ENCODE peak calls at places on chromosomes 2 and 18, in seven cellular contexts. One of them, this sample, is unnamed.

GRCh38 chr2:71576541-71576940 is 123.2 kb downstream of the DYSF start:
- DNase-seq in heart right ventricle: peak
- DNase-seq in adrenal gland: no peak
- DNase-seq in AG09309: no peak
- DNase-seq in GM12865: no peak
- DNase-seq in upper lobe of right lung: no peak
- DNase-seq in cardiac muscle cell: no peak
- DNase-seq in this sample: no peak

GRCh38 chr2:73970850-73971471 is 13.7 kb upstream of the TET3 start:
- DNase-seq in heart right ventricle: peak
- DNase-seq in AG09309: no peak
- DNase-seq in adrenal gland: peak
- DNase-seq in GM12865: peak
- DNase-seq in upper lobe of right lung: peak
- DNase-seq in cardiac muscle cell: peak
- DNase-seq in this sample: no peak

GRCh38 chr2:11344956-11345671 is 678 bp upstream of the ROCK2 start:
- DNase-seq in cardiac muscle cell: peak
- DNase-seq in heart right ventricle: peak
- DNase-seq in adrenal gland: peak
- DNase-seq in upper lobe of right lung: peak
- DNase-seq in AG09309: peak
- DNase-seq in GM12865: peak
- DNase-seq in this sample: peak

GRCh38 chr2:190607657-190608357 is 41.1 kb upstream of the NAB1 start:
- DNase-seq in AG09309: no peak
- DNase-seq in upper lobe of right lung: no peak
- DNase-seq in adrenal gland: no peak
- DNase-seq in heart right ventricle: no peak
- DNase-seq in cardiac muscle cell: peak
- DNase-seq in GM12865: no peak
- DNase-seq in this sample: no peak

GRCh38 chr2:20677301-20678176 is 10.6 kb downstream of the GDF7 start:
- DNase-seq in heart right ventricle: no peak
- DNase-seq in upper lobe of right lung: no peak
- DNase-seq in cardiac muscle cell: no peak
- DNase-seq in adrenal gland: no peak
- DNase-seq in AG09309: no peak
- DNase-seq in GM12865: peak
- DNase-seq in this sample: no peak

GRCh38 chr2:95391641-95392310 is 10.7 kb upstream of the FAHD2A start:
- DNase-seq in heart right ventricle: no peak
- DNase-seq in AG09309: no peak
- DNase-seq in adrenal gland: peak
- DNase-seq in GM12865: no peak
- DNase-seq in cardiac muscle cell: no peak
- DNase-seq in upper lobe of right lung: peak
- DNase-seq in this sample: no peak

GRCh38 chr18:44149706-44150105 is 531.0 kb upstream of the SETBP1 start:
- DNase-seq in AG09309: peak
- DNase-seq in cardiac muscle cell: peak
- DNase-seq in GM12865: no peak
- DNase-seq in heart right ventricle: no peak
- DNase-seq in upper lobe of right lung: no peak
- DNase-seq in adrenal gland: no peak
- DNase-seq in this sample: peak

GRCh38 chr2:36489296-36489695 is 108.7 kb downstream of the FEZ2 start:
- DNase-seq in GM12865: no peak
- DNase-seq in upper lobe of right lung: no peak
- DNase-seq in adrenal gland: no peak
- DNase-seq in AG09309: no peak
- DNase-seq in heart right ventricle: no peak
- DNase-seq in cardiac muscle cell: peak
- DNase-seq in this sample: peak

GRCh38 chr2:19256239-19256638 is 102.2 kb downstream of the OSR1 start:
- DNase-seq in heart right ventricle: no peak
- DNase-seq in GM12865: no peak
- DNase-seq in cardiac muscle cell: peak
- DNase-seq in AG09309: peak
- DNase-seq in adrenal gland: no peak
- DNase-seq in upper lobe of right lung: no peak
- DNase-seq in this sample: peak

GRCh38 chr18:9688036-9688741 is 19.9 kb upstream of the RAB31 start:
- DNase-seq in heart right ventricle: no peak
- DNase-seq in GM12865: no peak
- DNase-seq in adrenal gland: no peak
- DNase-seq in upper lobe of right lung: no peak
- DNase-seq in cardiac muscle cell: peak
- DNase-seq in AG09309: no peak
- DNase-seq in this sample: no peak

GRCh38 chr2:19786408-19787058 is 115.2 kb downstream of the TTC32 start:
- DNase-seq in GM12865: peak
- DNase-seq in upper lobe of right lung: no peak
- DNase-seq in adrenal gland: peak
- DNase-seq in AG09309: peak
- DNase-seq in cardiac muscle cell: peak
- DNase-seq in heart right ventricle: no peak
- DNase-seq in this sample: no peak

GRCh38 chr18:77199707-77200106 is 49.9 kb upstream of the GALR1 start:
- DNase-seq in adrenal gland: no peak
- DNase-seq in AG09309: no peak
- DNase-seq in cardiac muscle cell: no peak
- DNase-seq in heart right ventricle: no peak
- DNase-seq in upper lobe of right lung: no peak
- DNase-seq in GM12865: no peak
- DNase-seq in this sample: no peak

GRCh38 chr18:48947583-48947982 is 3.2 kb downstream of the SMAD7 start:
- DNase-seq in GM12865: no peak
- DNase-seq in cardiac muscle cell: no peak
- DNase-seq in AG09309: no peak
- DNase-seq in heart right ventricle: peak
- DNase-seq in upper lobe of right lung: no peak
- DNase-seq in adrenal gland: peak
- DNase-seq in this sample: no peak

GRCh38 chr2:159879061-159879604 is 81.1 kb upstream of the CD302 start:
- DNase-seq in GM12865: peak
- DNase-seq in AG09309: peak
- DNase-seq in heart right ventricle: no peak
- DNase-seq in cardiac muscle cell: peak
- DNase-seq in adrenal gland: no peak
- DNase-seq in upper lobe of right lung: no peak
- DNase-seq in this sample: no peak

GRCh38 chr2:85134255-85135065 is 1.3 kb downstream of the TCF7L1 start:
- DNase-seq in upper lobe of right lung: peak
- DNase-seq in heart right ventricle: peak
- DNase-seq in adrenal gland: peak
- DNase-seq in GM12865: no peak
- DNase-seq in AG09309: no peak
- DNase-seq in cardiac muscle cell: peak
- DNase-seq in this sample: no peak

GRCh38 chr2:109637749-109638570 is 23.8 kb downstream of the SOWAHC start:
- DNase-seq in upper lobe of right lung: no peak
- DNase-seq in adrenal gland: peak
- DNase-seq in GM12865: peak
- DNase-seq in heart right ventricle: no peak
- DNase-seq in AG09309: no peak
- DNase-seq in cardiac muscle cell: peak
- DNase-seq in this sample: no peak

GRCh38 chr2:206452750-206453149 is 9.4 kb downstream of the ADAM23 start:
- DNase-seq in heart right ventricle: peak
- DNase-seq in AG09309: no peak
- DNase-seq in adrenal gland: no peak
- DNase-seq in cardiac muscle cell: peak
- DNase-seq in GM12865: no peak
- DNase-seq in upper lobe of right lung: no peak
- DNase-seq in this sample: no peak

GRCh38 chr2:27573452-27573851 is 9.4 kb upstream of the ZNF512 start:
- DNase-seq in AG09309: no peak
- DNase-seq in upper lobe of right lung: no peak
- DNase-seq in heart right ventricle: no peak
- DNase-seq in GM12865: no peak
- DNase-seq in cardiac muscle cell: peak
- DNase-seq in adrenal gland: no peak
- DNase-seq in this sample: no peak

GRCh38 chr2:141534671-141535359 is 596.0 kb downstream of the LRP1B start:
- DNase-seq in upper lobe of right lung: no peak
- DNase-seq in GM12865: peak
- DNase-seq in AG09309: no peak
- DNase-seq in cardiac muscle cell: no peak
- DNase-seq in adrenal gland: no peak
- DNase-seq in heart right ventricle: no peak
- DNase-seq in this sample: no peak

GRCh38 chr2:169143998-169144397 is 74.6 kb downstream of the DHRS9 start:
- DNase-seq in GM12865: peak
- DNase-seq in AG09309: no peak
- DNase-seq in cardiac muscle cell: no peak
- DNase-seq in upper lobe of right lung: no peak
- DNase-seq in adrenal gland: no peak
- DNase-seq in heart right ventricle: no peak
- DNase-seq in this sample: no peak

DNA sequence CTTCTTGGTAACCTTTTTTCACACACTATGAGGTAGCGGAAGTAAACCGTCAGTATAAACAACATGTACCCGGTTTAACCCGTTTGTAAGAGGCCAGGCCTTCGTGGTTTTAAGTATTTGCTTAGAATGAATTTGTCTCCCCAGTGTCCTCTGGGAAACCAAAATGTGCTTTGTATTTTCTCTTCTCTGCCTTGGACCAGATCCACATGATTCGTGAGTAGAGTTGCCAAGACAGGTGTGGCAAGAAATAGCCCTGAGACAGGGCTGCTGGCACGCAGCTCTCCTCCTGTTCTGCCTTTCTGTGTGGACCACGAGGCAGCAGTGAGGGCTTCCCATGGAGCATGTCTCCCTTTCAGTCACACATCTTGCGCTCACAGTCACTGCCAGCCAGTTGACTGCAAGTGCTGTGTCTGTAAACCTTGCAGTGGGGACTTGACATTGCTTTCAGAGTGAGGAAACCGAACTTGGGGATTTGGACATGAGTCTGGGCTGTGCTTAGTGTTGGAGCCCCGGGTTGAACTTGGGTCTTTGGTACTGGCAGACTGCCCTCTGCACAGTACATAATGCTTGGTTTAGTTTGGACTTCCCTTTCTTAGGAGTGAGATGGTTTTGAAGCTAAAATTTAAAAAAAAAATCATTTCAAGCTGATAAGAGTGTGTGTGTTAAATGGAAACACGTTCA is 19.1 kb downstream of the BCL2L11 start:
- DNase-seq in AG09309: no peak
- DNase-seq in GM12865: no peak
- DNase-seq in heart right ventricle: no peak
- DNase-seq in upper lobe of right lung: no peak
- DNase-seq in adrenal gland: no peak
- DNase-seq in cardiac muscle cell: no peak
- DNase-seq in this sample: no peak
- H3K4me3 ChIP-seq in AG09309: no peak
- H3K4me3 ChIP-seq in GM12865: no peak
- H3K4me3 ChIP-seq in heart right ventricle: no peak
- H3K4me3 ChIP-seq in upper lobe of right lung: no peak
- H3K4me3 ChIP-seq in adrenal gland: no peak
- H3K4me3 ChIP-seq in cardiac muscle cell: no peak
- H3K4me3 ChIP-seq in this sample: no peak

GRCh38 chr2:17306706-17307105 is 211.5 kb downstream of the RAD51AP2 start:
- DNase-seq in cardiac muscle cell: no peak
- DNase-seq in GM12865: no peak
- DNase-seq in adrenal gland: no peak
- DNase-seq in AG09309: no peak
- DNase-seq in upper lobe of right lung: no peak
- DNase-seq in heart right ventricle: no peak
- DNase-seq in this sample: no peak

GRCh38 chr2:17311104-17311619 is 207.1 kb downstream of the RAD51AP2 start:
- DNase-seq in adrenal gland: no peak
- DNase-seq in AG09309: no peak
- DNase-seq in cardiac muscle cell: no peak
- DNase-seq in heart right ventricle: no peak
- DNase-seq in GM12865: no peak
- DNase-seq in upper lobe of right lung: no peak
- DNase-seq in this sample: no peak

GRCh38 chr2:17309186-17309585 is 209.1 kb downstream of the RAD51AP2 start:
- DNase-seq in cardiac muscle cell: no peak
- DNase-seq in heart right ventricle: no peak
- DNase-seq in GM12865: no peak
- DNase-seq in AG09309: no peak
- DNase-seq in upper lobe of right lung: no peak
- DNase-seq in adrenal gland: no peak
- DNase-seq in this sample: no peak

GRCh38 chr2:17311771-17312511 is 206.3 kb downstream of the RAD51AP2 start:
- DNase-seq in heart right ventricle: no peak
- DNase-seq in GM12865: no peak
- DNase-seq in AG09309: no peak
- DNase-seq in upper lobe of right lung: no peak
- DNase-seq in adrenal gland: no peak
- DNase-seq in cardiac muscle cell: no peak
- DNase-seq in this sample: no peak

GRCh38 chr2:17309741-17310339 is 208.4 kb downstream of the RAD51AP2 start:
- DNase-seq in GM12865: peak
- DNase-seq in adrenal gland: peak
- DNase-seq in cardiac muscle cell: peak
- DNase-seq in upper lobe of right lung: no peak
- DNase-seq in heart right ventricle: peak
- DNase-seq in AG09309: no peak
- DNase-seq in this sample: peak
- TF ChIP-seq CTCF in GM12865: peak
- TF ChIP-seq CTCF in adrenal gland: peak
- TF ChIP-seq CTCF in cardiac muscle cell: peak
- TF ChIP-seq CTCF in upper lobe of right lung: peak
- TF ChIP-seq CTCF in heart right ventricle: peak
- TF ChIP-seq CTCF in AG09309: peak
- TF ChIP-seq CTCF in this sample: peak

DNA sequence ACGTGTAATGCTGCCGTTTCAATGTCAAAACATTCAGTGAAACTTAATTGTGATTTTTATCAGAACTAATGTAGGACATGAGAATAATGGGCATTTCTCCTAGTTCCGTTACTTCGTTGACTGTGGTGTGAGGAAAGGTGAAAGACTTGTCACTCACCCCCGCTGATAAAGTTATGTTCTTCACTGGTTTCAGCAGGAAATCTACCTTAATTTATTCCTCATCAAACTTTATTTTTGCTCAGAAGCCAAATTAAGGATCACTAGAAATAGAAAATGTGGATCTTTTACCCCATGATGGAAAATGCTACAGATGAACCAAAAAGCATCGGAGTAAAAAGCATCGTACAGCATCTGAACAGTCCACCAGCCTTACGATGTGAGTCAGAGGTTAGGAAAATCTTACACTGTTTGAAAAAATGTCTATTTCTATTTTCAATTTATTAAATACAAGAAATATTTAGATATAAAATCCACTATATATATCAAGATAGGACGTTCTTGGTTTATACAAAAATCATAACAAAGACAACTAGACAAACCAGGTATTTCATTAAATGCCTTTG is 1.0 kb upstream of the ROCK1 start:
- DNase-seq in upper lobe of right lung: no peak
- DNase-seq in heart right ventricle: no peak
- DNase-seq in GM12865: no peak
- DNase-seq in cardiac muscle cell: peak
- DNase-seq in AG09309: no peak
- DNase-seq in adrenal gland: no peak
- DNase-seq in this sample: no peak
- H3K4me3 ChIP-seq in upper lobe of right lung: peak
- H3K4me3 ChIP-seq in heart right ventricle: peak
- H3K4me3 ChIP-seq in GM12865: peak
- H3K4me3 ChIP-seq in cardiac muscle cell: peak
- H3K4me3 ChIP-seq in AG09309: peak
- H3K4me3 ChIP-seq in adrenal gland: peak
- H3K4me3 ChIP-seq in this sample: peak

GRCh38 chr2:120907822-120908221 is 172.2 kb downstream of the GLI2 start:
- DNase-seq in adrenal gland: no peak
- DNase-seq in GM12865: no peak
- DNase-seq in upper lobe of right lung: no peak
- DNase-seq in AG09309: no peak
- DNase-seq in heart right ventricle: no peak
- DNase-seq in cardiac muscle cell: no peak
- DNase-seq in this sample: no peak
- TF ChIP-seq CTCF in adrenal gland: no peak
- TF ChIP-seq CTCF in GM12865: no peak
- TF ChIP-seq CTCF in upper lobe of right lung: no peak
- TF ChIP-seq CTCF in AG09309: peak
- TF ChIP-seq CTCF in heart right ventricle: no peak
- TF ChIP-seq CTCF in cardiac muscle cell: peak
- TF ChIP-seq CTCF in this sample: no peak